ENCODE peak calls at places on chromosomes 12 and 14, in six cellular contexts. One of them, this sample, is unnamed.

GRCh38 chr14:69770559-69770958 is 3.6 kb downstream of the SRSF5 start:
- DNase-seq in HuH-7.5: no peak
- DNase-seq in central memory CD4-positive, alpha-beta T cell: no peak
- DNase-seq in fibroblast of pulmonary artery: no peak
- DNase-seq in GM20000: no peak
- DNase-seq in A549: no peak
- DNase-seq in this sample: no peak

GRCh38 chr14:43651185-43651787 is 855.8 kb downstream of the FSCB start:
- DNase-seq in central memory CD4-positive, alpha-beta T cell: no peak
- DNase-seq in fibroblast of pulmonary artery: no peak
- DNase-seq in HuH-7.5: peak; percentile 1
- DNase-seq in A549: no peak
- DNase-seq in GM20000: no peak
- DNase-seq in this sample: no peak

GRCh38 chr12:116880817-116881324 is 370 bp downstream of the HRK start:
- DNase-seq in GM20000: peak; percentile 85
- DNase-seq in HuH-7.5: peak; percentile 73
- DNase-seq in A549: peak; percentile 63
- DNase-seq in fibroblast of pulmonary artery: peak; percentile 33
- DNase-seq in central memory CD4-positive, alpha-beta T cell: no peak
- DNase-seq in this sample: peak; percentile 61

GRCh38 chr14:99707921-99708320 is 23.8 kb downstream of the CYP46A1 start:
- DNase-seq in fibroblast of pulmonary artery: no peak
- DNase-seq in central memory CD4-positive, alpha-beta T cell: no peak
- DNase-seq in GM20000: no peak
- DNase-seq in HuH-7.5: no peak
- DNase-seq in A549: no peak
- DNase-seq in this sample: no peak

GRCh38 chr12:78580296-78580695 is 284.3 kb upstream of the SYT1 start:
- DNase-seq in A549: no peak
- DNase-seq in central memory CD4-positive, alpha-beta T cell: no peak
- DNase-seq in GM20000: no peak
- DNase-seq in HuH-7.5: no peak
- DNase-seq in fibroblast of pulmonary artery: no peak
- DNase-seq in this sample: no peak

GRCh38 chr12:27013606-27014084 is 539 bp downstream of the TM7SF3 start:
- DNase-seq in HuH-7.5: peak; percentile 18
- DNase-seq in fibroblast of pulmonary artery: peak; percentile 45
- DNase-seq in GM20000: no peak
- DNase-seq in central memory CD4-positive, alpha-beta T cell: no peak
- DNase-seq in A549: peak; percentile 27
- DNase-seq in this sample: no peak

GRCh38 chr12:40378721-40379120 is 153.9 kb downstream of the LRRK2 start:
- DNase-seq in central memory CD4-positive, alpha-beta T cell: no peak
- DNase-seq in HuH-7.5: no peak
- DNase-seq in GM20000: no peak
- DNase-seq in fibroblast of pulmonary artery: no peak
- DNase-seq in A549: no peak
- DNase-seq in this sample: no peak

GRCh38 chr12:121781751-121782615 is 11.5 kb downstream of the RHOF start:
- DNase-seq in fibroblast of pulmonary artery: no peak
- DNase-seq in central memory CD4-positive, alpha-beta T cell: no peak
- DNase-seq in A549: no peak
- DNase-seq in GM20000: peak; percentile 71
- DNase-seq in HuH-7.5: no peak
- DNase-seq in this sample: no peak

GRCh38 chr14:70972107-70972976 is 65.1 kb downstream of the PCNX1 start:
- DNase-seq in HuH-7.5: peak; percentile 10
- DNase-seq in A549: peak; percentile 21
- DNase-seq in central memory CD4-positive, alpha-beta T cell: peak; percentile 74
- DNase-seq in fibroblast of pulmonary artery: peak; percentile 94
- DNase-seq in GM20000: peak; percentile 56
- DNase-seq in this sample: peak; percentile 63

GRCh38 chr14:23530360-23531055 is 21.1 kb downstream of the ZFHX2 start:
- DNase-seq in HuH-7.5: no peak
- DNase-seq in GM20000: no peak
- DNase-seq in A549: no peak
- DNase-seq in central memory CD4-positive, alpha-beta T cell: no peak
- DNase-seq in fibroblast of pulmonary artery: peak; percentile 17
- DNase-seq in this sample: no peak

GRCh38 chr12:75710361-75711069 is 199.1 kb upstream of the KRR1 start:
- DNase-seq in fibroblast of pulmonary artery: no peak
- DNase-seq in central memory CD4-positive, alpha-beta T cell: no peak
- DNase-seq in HuH-7.5: no peak
- DNase-seq in A549: no peak
- DNase-seq in GM20000: no peak
- DNase-seq in this sample: no peak

GRCh38 chr14:98893675-98894074 is 378.3 kb downstream of the BCL11B start:
- DNase-seq in GM20000: no peak
- DNase-seq in central memory CD4-positive, alpha-beta T cell: no peak
- DNase-seq in HuH-7.5: no peak
- DNase-seq in fibroblast of pulmonary artery: no peak
- DNase-seq in A549: no peak
- DNase-seq in this sample: no peak

GRCh38 chr12:132433641-132434395 is 56.1 kb upstream of the FBRSL1 start:
- DNase-seq in central memory CD4-positive, alpha-beta T cell: no peak
- DNase-seq in GM20000: no peak
- DNase-seq in A549: no peak
- DNase-seq in HuH-7.5: no peak
- DNase-seq in fibroblast of pulmonary artery: no peak
- DNase-seq in this sample: no peak

GRCh38 chr12:68034567-68034966 is 45.3 kb downstream of the IFNG-AS1 start:
- DNase-seq in A549: no peak
- DNase-seq in HuH-7.5: no peak
- DNase-seq in fibroblast of pulmonary artery: no peak
- DNase-seq in GM20000: no peak
- DNase-seq in central memory CD4-positive, alpha-beta T cell: no peak
- DNase-seq in this sample: no peak

GRCh38 chr12:46895726-46896125 is 69.9 kb upstream of the SLC38A4 start:
- DNase-seq in central memory CD4-positive, alpha-beta T cell: no peak
- DNase-seq in A549: no peak
- DNase-seq in GM20000: no peak
- DNase-seq in fibroblast of pulmonary artery: no peak
- DNase-seq in HuH-7.5: no peak
- DNase-seq in this sample: no peak

GRCh38 chr14:80764496-80764895 is 177.0 kb downstream of the CEP128 start:
- DNase-seq in fibroblast of pulmonary artery: no peak
- DNase-seq in central memory CD4-positive, alpha-beta T cell: no peak
- DNase-seq in A549: no peak
- DNase-seq in HuH-7.5: no peak
- DNase-seq in GM20000: no peak
- DNase-seq in this sample: no peak

GRCh38 chr12:10191865-10192264 is 13.0 kb downstream of the TMEM52B start:
- DNase-seq in fibroblast of pulmonary artery: peak; percentile 11
- DNase-seq in central memory CD4-positive, alpha-beta T cell: no peak
- DNase-seq in GM20000: no peak
- DNase-seq in A549: no peak
- DNase-seq in HuH-7.5: no peak
- DNase-seq in this sample: no peak

GRCh38 chr12:109693160-109693559 is 20.5 kb upstream of the FAM222A start:
- DNase-seq in central memory CD4-positive, alpha-beta T cell: no peak
- DNase-seq in GM20000: no peak
- DNase-seq in fibroblast of pulmonary artery: no peak
- DNase-seq in HuH-7.5: no peak
- DNase-seq in A549: no peak
- DNase-seq in this sample: no peak

GRCh38 chr14:101371691-101372493 is 189.4 kb upstream of the DIO3 start:
- DNase-seq in GM20000: no peak
- DNase-seq in A549: no peak
- DNase-seq in fibroblast of pulmonary artery: no peak
- DNase-seq in HuH-7.5: no peak
- DNase-seq in central memory CD4-positive, alpha-beta T cell: no peak
- DNase-seq in this sample: no peak

GRCh38 chr14:72644758-72645489 is 249.0 kb downstream of the DPF3 start:
- DNase-seq in fibroblast of pulmonary artery: no peak
- DNase-seq in central memory CD4-positive, alpha-beta T cell: no peak
- DNase-seq in GM20000: no peak
- DNase-seq in HuH-7.5: no peak
- DNase-seq in A549: no peak
- DNase-seq in this sample: no peak

GRCh38 chr14:86015511-86015910 is 485.6 kb downstream of the FLRT2 start:
- DNase-seq in central memory CD4-positive, alpha-beta T cell: no peak
- DNase-seq in fibroblast of pulmonary artery: no peak
- DNase-seq in A549: no peak
- DNase-seq in GM20000: no peak
- DNase-seq in HuH-7.5: no peak
- DNase-seq in this sample: no peak

GRCh38 chr14:73976150-73976549 is 26.0 kb downstream of the COQ6 start:
- DNase-seq in fibroblast of pulmonary artery: no peak
- DNase-seq in A549: no peak
- DNase-seq in HuH-7.5: no peak
- DNase-seq in GM20000: no peak
- DNase-seq in central memory CD4-positive, alpha-beta T cell: no peak
- DNase-seq in this sample: no peak

GRCh38 chr14:50762001-50762930 is 68.7 kb downstream of the NIN start:
- DNase-seq in fibroblast of pulmonary artery: peak; percentile 42
- DNase-seq in central memory CD4-positive, alpha-beta T cell: no peak
- DNase-seq in A549: no peak
- DNase-seq in HuH-7.5: no peak
- DNase-seq in GM20000: peak; percentile 62
- DNase-seq in this sample: no peak

GRCh38 chr12:131540138-131540623 is 170.7 kb upstream of the SFSWAP start:
- DNase-seq in fibroblast of pulmonary artery: no peak
- DNase-seq in GM20000: no peak
- DNase-seq in A549: no peak
- DNase-seq in central memory CD4-positive, alpha-beta T cell: no peak
- DNase-seq in HuH-7.5: no peak
- DNase-seq in this sample: no peak

GRCh38 chr12:63826002-63826585 is 18.4 kb upstream of the SRGAP1 start:
- DNase-seq in A549: peak; percentile 72
- DNase-seq in HuH-7.5: peak; percentile 52
- DNase-seq in central memory CD4-positive, alpha-beta T cell: peak; percentile 10
- DNase-seq in GM20000: peak; percentile 60
- DNase-seq in fibroblast of pulmonary artery: peak; percentile 87
- DNase-seq in this sample: no peak

GRCh38 chr12:120783197-120783596 is 57.6 kb downstream of the ACADS start:
- DNase-seq in central memory CD4-positive, alpha-beta T cell: no peak
- DNase-seq in GM20000: no peak
- DNase-seq in A549: no peak
- DNase-seq in fibroblast of pulmonary artery: peak; percentile 72
- DNase-seq in HuH-7.5: no peak
- DNase-seq in this sample: no peak

GRCh38 chr14:94633116-94633515 is 20.9 kb downstream of the SERPINA3 start:
- DNase-seq in HuH-7.5: no peak
- DNase-seq in A549: no peak
- DNase-seq in fibroblast of pulmonary artery: no peak
- DNase-seq in GM20000: no peak
- DNase-seq in central memory CD4-positive, alpha-beta T cell: no peak
- DNase-seq in this sample: no peak

GRCh38 chr12:131552167-131552863 is 158.6 kb upstream of the SFSWAP start:
- DNase-seq in GM20000: no peak
- DNase-seq in HuH-7.5: no peak
- DNase-seq in A549: no peak
- DNase-seq in fibroblast of pulmonary artery: no peak
- DNase-seq in central memory CD4-positive, alpha-beta T cell: no peak
- DNase-seq in this sample: no peak

GRCh38 chr12:102172436-102172835 is 25.2 kb downstream of the PMCH start:
- DNase-seq in fibroblast of pulmonary artery: peak; percentile 88
- DNase-seq in HuH-7.5: no peak
- DNase-seq in GM20000: no peak
- DNase-seq in central memory CD4-positive, alpha-beta T cell: no peak
- DNase-seq in A549: no peak
- DNase-seq in this sample: no peak

GRCh38 chr14:53967606-53968005 is 11.0 kb upstream of the BMP4 start:
- DNase-seq in HuH-7.5: no peak
- DNase-seq in central memory CD4-positive, alpha-beta T cell: no peak
- DNase-seq in fibroblast of pulmonary artery: no peak
- DNase-seq in A549: no peak
- DNase-seq in GM20000: no peak
- DNase-seq in this sample: no peak

GRCh38 chr14:83172363-83172762 is 1638.7 kb upstream of the SEL1L start:
- DNase-seq in central memory CD4-positive, alpha-beta T cell: no peak
- DNase-seq in A549: no peak
- DNase-seq in fibroblast of pulmonary artery: peak; percentile 7
- DNase-seq in GM20000: no peak
- DNase-seq in HuH-7.5: no peak
- DNase-seq in this sample: no peak

GRCh38 chr14:101735453-101735852 is 26.1 kb upstream of the PPP2R5C start:
- DNase-seq in GM20000: no peak
- DNase-seq in A549: no peak
- DNase-seq in central memory CD4-positive, alpha-beta T cell: no peak
- DNase-seq in HuH-7.5: no peak
- DNase-seq in fibroblast of pulmonary artery: no peak
- DNase-seq in this sample: no peak

GRCh38 chr12:107875772-107876171 is 101.3 kb downstream of the ASCL4 start:
- DNase-seq in central memory CD4-positive, alpha-beta T cell: no peak
- DNase-seq in HuH-7.5: no peak
- DNase-seq in A549: no peak
- DNase-seq in GM20000: no peak
- DNase-seq in fibroblast of pulmonary artery: no peak
- DNase-seq in this sample: no peak

GRCh38 chr14:69076341-69076740 is 76.6 kb downstream of the DCAF5 start:
- DNase-seq in central memory CD4-positive, alpha-beta T cell: no peak
- DNase-seq in fibroblast of pulmonary artery: no peak
- DNase-seq in A549: no peak
- DNase-seq in GM20000: no peak
- DNase-seq in HuH-7.5: no peak
- DNase-seq in this sample: no peak

GRCh38 chr14:91038439-91038838 is 22.0 kb downstream of the RPS6KA5 start:
- DNase-seq in HuH-7.5: no peak
- DNase-seq in GM20000: no peak
- DNase-seq in A549: no peak
- DNase-seq in fibroblast of pulmonary artery: peak; percentile 51
- DNase-seq in central memory CD4-positive, alpha-beta T cell: no peak
- DNase-seq in this sample: no peak

GRCh38 chr14:38880643-38881567 is 222.1 kb downstream of the SEC23A start:
- DNase-seq in GM20000: no peak
- DNase-seq in central memory CD4-positive, alpha-beta T cell: no peak
- DNase-seq in fibroblast of pulmonary artery: peak; percentile 44
- DNase-seq in HuH-7.5: no peak
- DNase-seq in A549: no peak
- DNase-seq in this sample: no peak

GRCh38 chr12:11031307-11031706 is at the start of gene TAS2R31:
- DNase-seq in A549: no peak
- DNase-seq in HuH-7.5: no peak
- DNase-seq in GM20000: no peak
- DNase-seq in fibroblast of pulmonary artery: no peak
- DNase-seq in central memory CD4-positive, alpha-beta T cell: no peak
- DNase-seq in this sample: no peak

GRCh38 chr14:31926123-31926522 is 151.0 kb upstream of the ARHGAP5 start:
- DNase-seq in A549: peak; percentile 59
- DNase-seq in fibroblast of pulmonary artery: peak; percentile 66
- DNase-seq in GM20000: peak; percentile 59
- DNase-seq in HuH-7.5: peak; percentile 93
- DNase-seq in central memory CD4-positive, alpha-beta T cell: peak; percentile 38
- DNase-seq in this sample: no peak